ENCODE peak calls at places on chromosomes 4 and X, in eight cellular contexts. One of them, this sample, is unnamed.

GRCh38 chr4:126338572-126338971 is 1023.8 kb downstream of the FAT4 start:
- DNase-seq in DND-41: no peak
- DNase-seq in CD8-positive, alpha-beta T cell: no peak
- DNase-seq in sigmoid colon: no peak
- DNase-seq in tibial nerve: no peak
- DNase-seq in OCI-LY7: no peak
- DNase-seq in breast epithelium: no peak
- DNase-seq in body of pancreas: no peak
- DNase-seq in this sample: no peak

GRCh38 chr4:30945586-30945985 is 225.4 kb downstream of the PCDH7 start:
- DNase-seq in DND-41: no peak
- DNase-seq in CD8-positive, alpha-beta T cell: no peak
- DNase-seq in sigmoid colon: no peak
- DNase-seq in tibial nerve: no peak
- DNase-seq in OCI-LY7: no peak
- DNase-seq in breast epithelium: no peak
- DNase-seq in body of pancreas: peak; percentile 11
- DNase-seq in this sample: no peak

GRCh38 chr4:166162327-166162726 is 289.3 kb downstream of the TLL1 start:
- DNase-seq in DND-41: no peak
- DNase-seq in CD8-positive, alpha-beta T cell: no peak
- DNase-seq in sigmoid colon: no peak
- DNase-seq in tibial nerve: no peak
- DNase-seq in OCI-LY7: no peak
- DNase-seq in breast epithelium: no peak
- DNase-seq in body of pancreas: no peak
- DNase-seq in this sample: no peak

GRCh38 chr4:184621518-184621917 is 27.7 kb downstream of the CASP3 start:
- DNase-seq in DND-41: no peak
- DNase-seq in CD8-positive, alpha-beta T cell: no peak
- DNase-seq in sigmoid colon: no peak
- DNase-seq in tibial nerve: no peak
- DNase-seq in OCI-LY7: no peak
- DNase-seq in breast epithelium: no peak
- DNase-seq in body of pancreas: no peak
- DNase-seq in this sample: no peak

GRCh38 chr4:98474408-98474844 is 184.0 kb downstream of the TSPAN5 start:
- DNase-seq in DND-41: no peak
- DNase-seq in CD8-positive, alpha-beta T cell: no peak
- DNase-seq in sigmoid colon: no peak
- DNase-seq in tibial nerve: no peak
- DNase-seq in OCI-LY7: no peak
- DNase-seq in breast epithelium: no peak
- DNase-seq in body of pancreas: no peak
- DNase-seq in this sample: no peak

GRCh38 chrX:70476934-70477733 is 32.5 kb downstream of the DLG3 start:
- DNase-seq in DND-41: no peak
- DNase-seq in CD8-positive, alpha-beta T cell: no peak
- DNase-seq in sigmoid colon: peak; percentile 74
- DNase-seq in tibial nerve: peak; percentile 11
- DNase-seq in OCI-LY7: no peak
- DNase-seq in breast epithelium: peak; percentile 38
- DNase-seq in body of pancreas: peak; percentile 73
- DNase-seq in this sample: peak; percentile 52

GRCh38 chrX:122945328-122945727 is 238.8 kb upstream of the GRIA3 start:
- DNase-seq in DND-41: no peak
- DNase-seq in CD8-positive, alpha-beta T cell: no peak
- DNase-seq in sigmoid colon: no peak
- DNase-seq in tibial nerve: no peak
- DNase-seq in OCI-LY7: no peak
- DNase-seq in breast epithelium: no peak
- DNase-seq in body of pancreas: no peak
- DNase-seq in this sample: no peak

GRCh38 chrX:45497290-45497689 is 296.6 kb upstream of the DIPK2B start:
- DNase-seq in DND-41: no peak
- DNase-seq in CD8-positive, alpha-beta T cell: no peak
- DNase-seq in sigmoid colon: no peak
- DNase-seq in tibial nerve: no peak
- DNase-seq in OCI-LY7: no peak
- DNase-seq in breast epithelium: no peak
- DNase-seq in body of pancreas: no peak
- DNase-seq in this sample: no peak

GRCh38 chr4:1259966-1260365 is 11.0 kb upstream of the CTBP1 start:
- DNase-seq in DND-41: no peak
- DNase-seq in CD8-positive, alpha-beta T cell: no peak
- DNase-seq in sigmoid colon: no peak
- DNase-seq in tibial nerve: no peak
- DNase-seq in OCI-LY7: no peak
- DNase-seq in breast epithelium: no peak
- DNase-seq in body of pancreas: no peak
- DNase-seq in this sample: no peak

GRCh38 chrX:13721371-13721770 is 13.0 kb downstream of the TRAPPC2 start:
- DNase-seq in DND-41: no peak
- DNase-seq in CD8-positive, alpha-beta T cell: no peak
- DNase-seq in sigmoid colon: no peak
- DNase-seq in tibial nerve: no peak
- DNase-seq in OCI-LY7: no peak
- DNase-seq in breast epithelium: no peak
- DNase-seq in body of pancreas: no peak
- DNase-seq in this sample: no peak

GRCh38 chrX:38458071-38458470 is 103.3 kb upstream of the TSPAN7 start:
- DNase-seq in DND-41: no peak
- DNase-seq in CD8-positive, alpha-beta T cell: no peak
- DNase-seq in sigmoid colon: no peak
- DNase-seq in tibial nerve: no peak
- DNase-seq in OCI-LY7: no peak
- DNase-seq in breast epithelium: no peak
- DNase-seq in body of pancreas: no peak
- DNase-seq in this sample: no peak
- TF ChIP-seq CTCF in DND-41: peak; percentile 13
- TF ChIP-seq CTCF in CD8-positive, alpha-beta T cell: no peak
- TF ChIP-seq CTCF in sigmoid colon: no peak
- TF ChIP-seq CTCF in tibial nerve: no peak
- TF ChIP-seq CTCF in OCI-LY7: no peak
- TF ChIP-seq CTCF in breast epithelium: no peak
- TF ChIP-seq CTCF in body of pancreas: no peak
- TF ChIP-seq CTCF in this sample: no peak

DNA sequence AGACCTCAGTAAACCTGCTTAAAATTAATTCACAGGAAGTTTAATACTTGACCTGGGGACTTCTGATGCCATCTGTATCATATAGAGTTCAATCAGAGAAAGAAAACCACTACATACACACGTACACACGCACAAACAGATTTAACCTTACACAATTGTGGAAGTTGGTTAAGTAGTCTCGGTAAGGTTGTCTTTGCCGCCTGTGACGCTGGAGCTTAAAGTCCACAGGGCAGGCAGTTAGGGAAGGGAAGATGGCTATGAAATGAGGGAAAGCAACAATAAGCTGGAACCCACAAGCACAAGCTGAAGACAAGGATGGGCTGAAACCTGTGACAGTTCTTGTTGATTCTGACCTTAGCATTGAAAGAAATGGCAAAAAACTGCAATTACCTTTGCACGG is 41.7 kb upstream of the TSPAN7 start:
- DNase-seq in DND-41: no peak
- DNase-seq in CD8-positive, alpha-beta T cell: no peak
- DNase-seq in sigmoid colon: no peak
- DNase-seq in tibial nerve: no peak
- DNase-seq in OCI-LY7: no peak
- DNase-seq in breast epithelium: no peak
- DNase-seq in body of pancreas: no peak
- DNase-seq in this sample: no peak
- H3K27ac ChIP-seq in DND-41: no peak overlapping the region
- H3K27ac ChIP-seq in CD8-positive, alpha-beta T cell: no peak overlapping the region
- H3K27ac ChIP-seq in sigmoid colon: no peak overlapping the region
- H3K27ac ChIP-seq in tibial nerve: no peak overlapping the region
- H3K27ac ChIP-seq in OCI-LY7: no peak overlapping the region
- H3K27ac ChIP-seq in breast epithelium: no peak overlapping the region
- H3K27ac ChIP-seq in body of pancreas: no peak overlapping the region
- H3K27ac ChIP-seq in this sample: no peak overlapping the region

GRCh38 chr4:15688056-15688455 is 6.4 kb downstream of the FAM200B start:
- DNase-seq in DND-41: no peak
- DNase-seq in CD8-positive, alpha-beta T cell: no peak
- DNase-seq in sigmoid colon: no peak
- DNase-seq in tibial nerve: no peak
- DNase-seq in OCI-LY7: no peak
- DNase-seq in breast epithelium: no peak
- DNase-seq in body of pancreas: no peak
- DNase-seq in this sample: no peak

GRCh38 chr4:15690020-15690809 is 8.6 kb downstream of the FAM200B start:
- DNase-seq in DND-41: no peak
- DNase-seq in CD8-positive, alpha-beta T cell: no peak
- DNase-seq in sigmoid colon: no peak
- DNase-seq in tibial nerve: no peak
- DNase-seq in OCI-LY7: no peak
- DNase-seq in breast epithelium: no peak
- DNase-seq in body of pancreas: no peak
- DNase-seq in this sample: no peak

GRCh38 chr4:15694431-15694830 is 8.4 kb upstream of the BST1 start:
- DNase-seq in DND-41: no peak
- DNase-seq in CD8-positive, alpha-beta T cell: no peak
- DNase-seq in sigmoid colon: no peak
- DNase-seq in tibial nerve: no peak
- DNase-seq in OCI-LY7: no peak
- DNase-seq in breast epithelium: no peak
- DNase-seq in body of pancreas: no peak
- DNase-seq in this sample: no peak

GRCh38 chr4:15689540-15689939 is 7.9 kb downstream of the FAM200B start:
- DNase-seq in DND-41: no peak
- DNase-seq in CD8-positive, alpha-beta T cell: no peak
- DNase-seq in sigmoid colon: no peak
- DNase-seq in tibial nerve: no peak
- DNase-seq in OCI-LY7: no peak
- DNase-seq in breast epithelium: no peak
- DNase-seq in body of pancreas: no peak
- DNase-seq in this sample: no peak

GRCh38 chr4:15691346-15692140 is 9.9 kb downstream of the FAM200B start:
- DNase-seq in DND-41: no peak
- DNase-seq in CD8-positive, alpha-beta T cell: no peak
- DNase-seq in sigmoid colon: no peak
- DNase-seq in tibial nerve: no peak
- DNase-seq in OCI-LY7: no peak
- DNase-seq in breast epithelium: no peak
- DNase-seq in body of pancreas: no peak
- DNase-seq in this sample: no peak
- H3K4me1 ChIP-seq in DND-41: peaks cover 6% of the 10 kb centered on the region
- H3K4me1 ChIP-seq in CD8-positive, alpha-beta T cell: no peaks in the 10 kb centered on the region
- H3K4me1 ChIP-seq in sigmoid colon: peaks cover 8% of the 10 kb centered on the region
- H3K4me1 ChIP-seq in tibial nerve: no peaks in the 10 kb centered on the region
- H3K4me1 ChIP-seq in OCI-LY7: no peaks in the 10 kb centered on the region
- H3K4me1 ChIP-seq in breast epithelium: no peaks in the 10 kb centered on the region
- H3K4me1 ChIP-seq in body of pancreas: no peaks in the 10 kb centered on the region
- H3K4me1 ChIP-seq in this sample: no peaks in the 10 kb centered on the region

DNA sequence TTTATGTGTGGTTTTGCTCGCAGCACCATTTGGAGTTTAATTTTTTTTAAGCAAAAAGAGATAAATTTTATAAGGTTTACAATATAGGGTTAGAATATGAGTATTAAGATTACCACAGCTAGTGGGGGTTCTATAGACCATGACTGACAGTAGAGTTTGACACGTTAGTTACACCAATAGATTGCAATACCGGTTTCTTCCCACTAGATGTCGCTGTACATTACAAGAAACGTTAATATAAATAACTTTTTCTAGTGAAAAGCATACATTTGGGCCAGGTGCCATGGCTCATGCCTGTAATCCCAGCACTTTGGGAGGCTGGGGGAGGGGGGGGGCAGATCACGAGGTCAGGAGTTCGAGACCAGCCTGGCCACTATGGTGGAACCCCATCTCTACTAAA is 433.6 kb downstream of the MAGEB5 start:
- DNase-seq in DND-41: no peak
- DNase-seq in CD8-positive, alpha-beta T cell: no peak
- DNase-seq in sigmoid colon: no peak
- DNase-seq in tibial nerve: no peak
- DNase-seq in OCI-LY7: peak; percentile 47
- DNase-seq in breast epithelium: no peak
- DNase-seq in body of pancreas: no peak
- DNase-seq in this sample: no peak
- TF ChIP-seq CTCF in DND-41: peak; percentile 60
- TF ChIP-seq CTCF in CD8-positive, alpha-beta T cell: peak; percentile 21
- TF ChIP-seq CTCF in sigmoid colon: no peak
- TF ChIP-seq CTCF in tibial nerve: no peak
- TF ChIP-seq CTCF in OCI-LY7: peak; percentile 70
- TF ChIP-seq CTCF in breast epithelium: no peak
- TF ChIP-seq CTCF in body of pancreas: no peak
- TF ChIP-seq CTCF in this sample: peak; percentile 33